ENCODE peak calls at places on chromosomes 6 and 20, in six cellular contexts. B is ovary, V is upper lobe of left lung, U is esophagus muscularis mucosa, S is stomach, K is A549. Q is an unnamed sample.
A peak's percentile ranks its signal among the peaks of the same experiment; 100 is the strongest.

GRCh38 chr6:39084506-39084905 is 30.5 kb downstream of the SAYSD1 start:
- DNase-seq in B (no peak), V (no peak), S (no peak), U (no peak), K (no peak), Q (no peak)

GRCh38 chr20:21739161-21739560 is 33.7 kb downstream of the PAX1 start:
- DNase-seq in B (no peak), V (no peak), S (no peak), U (no peak), K (no peak), Q (no peak)

GRCh38 chr6:45923831-45924391 is 91.7 kb downstream of the CLIC5 start:
- DNase-seq in S (no peak), U (no peak), B (no peak), K (no peak), V (no peak), Q (no peak)

GRCh38 chr20:38726849-38727601 is 2.7 kb downstream of the SLC32A1 start:
- DNase-seq in B (no peak), K (no peak), U (no peak), S (no peak), V (peak; percentile 79), Q (no peak)

GRCh38 chr6:168188310-168188973 is 109.4 kb upstream of the FRMD1 start:
- DNase-seq in K (no peak), S (no peak), U (no peak), B (no peak), V (no peak), Q (no peak)

GRCh38 chr6:44002591-44003344 is 124.5 kb downstream of the MRPL14 start:
- DNase-seq in B (peak; percentile 25), V (peak; percentile 94), S (peak; percentile 63), K (peak; percentile 76), U (no peak), Q (no peak)

GRCh38 chr20:37430044-37430443 is 84.1 kb downstream of the SRC start:
- DNase-seq in S (no peak), K (no peak), V (no peak), B (no peak), U (no peak), Q (no peak)

GRCh38 chr20:53413188-53413631 is 180.4 kb downstream of the ZNF217 start:
- DNase-seq in V (peak; percentile 42), U (no peak), K (peak; percentile 59), B (no peak), S (peak; percentile 73), Q (no peak)

GRCh38 chr20:48416002-48416401 is 411.8 kb downstream of the PREX1 start:
- DNase-seq in V (no peak), B (no peak), K (no peak), U (no peak), S (no peak), Q (no peak)

GRCh38 chr6:33080127-33081089 is 4.6 kb downstream of the HLA-DPB1 start:
- DNase-seq in B (peak; percentile 43), U (peak; percentile 91), V (peak; percentile 85), S (no peak), K (no peak), Q (peak; percentile 50)

GRCh38 chr6:96545882-96546281 is 17.0 kb upstream of the FHL5 start:
- DNase-seq in S (no peak), K (no peak), V (no peak), B (no peak), U (no peak), Q (no peak)

GRCh38 chr6:129112591-129112990 is 229.7 kb downstream of the LAMA2 start:
- DNase-seq in S (no peak), U (no peak), V (no peak), B (no peak), K (no peak), Q (no peak)

GRCh38 chr6:53432318-53433161 is 83.8 kb upstream of the ELOVL5 start:
- DNase-seq in B (no peak), S (no peak), U (no peak), V (no peak), K (peak; percentile 63), Q (no peak)

GRCh38 chr6:134000443-134000842 is 47.4 kb downstream of the TBPL1 start:
- DNase-seq in S (no peak), U (no peak), V (no peak), B (no peak), K (no peak), Q (no peak)

GRCh38 chr20:49276895-49277785 is 717 bp downstream of the ZNFX1 start:
- DNase-seq in S (no peak), B (peak; percentile 37), K (no peak), U (no peak), V (peak; percentile 84), Q (peak; percentile 20)

GRCh38 chr6:50853924-50854323 is 35.3 kb downstream of the TFAP2B start:
- DNase-seq in K (no peak), S (no peak), V (no peak), B (no peak), U (no peak), Q (no peak)

GRCh38 chr6:152981989-152982767 is 663 bp downstream of the FBXO5 start:
- DNase-seq in S (no peak), K (no peak), V (peak; percentile 89), B (peak; percentile 18), U (no peak), Q (no peak)

GRCh38 chr20:16459019-16459700 is 114.1 kb downstream of the KIF16B start:
- DNase-seq in U (peak; percentile 50), V (no peak), S (no peak), B (peak; percentile 53), K (peak; percentile 42), Q (no peak)

GRCh38 chr6:138107752-138108592 is 753 bp upstream of the PERP start:
- DNase-seq in B (no peak), K (peak; percentile 24), V (no peak), S (peak; percentile 70), U (no peak), Q (no peak)

GRCh38 chr6:32432050-32432450 is 7.6 kb upstream of the HLA-DRA start:
- DNase-seq in B (no peak), V (no peak), U (no peak), K (peak; percentile 21), S (no peak), Q (no peak)

GRCh38 chr6:145842693-145843546 is 28.3 kb upstream of the FBXO30 start:
- DNase-seq in K (no peak), U (no peak), V (no peak), B (no peak), S (no peak), Q (no peak)

GRCh38 chr6:77034161-77034560 is 429.1 kb downstream of the HTR1B start:
- DNase-seq in K (no peak), S (no peak), B (no peak), V (no peak), U (no peak), Q (no peak)

GRCh38 chr6:149254241-149254640 is 63.3 kb upstream of the TAB2 start:
- DNase-seq in B (no peak), V (no peak), U (no peak), K (no peak), S (no peak), Q (no peak)

GRCh38 chr6:6052216-6052615 is 45.5 kb upstream of the NRN1 start:
- DNase-seq in V (no peak), K (no peak), S (no peak), B (no peak), U (no peak), Q (no peak)

GRCh38 chr6:12103158-12103557 is 91.0 kb downstream of the HIVEP1 start:
- DNase-seq in K (no peak), B (no peak), U (no peak), S (no peak), V (no peak), Q (no peak)

GRCh38 chr20:15643713-15644112 is 929.5 kb downstream of the KIF16B start:
- DNase-seq in S (no peak), V (no peak), B (no peak), U (no peak), K (peak; percentile 37), Q (no peak)

DNA sequence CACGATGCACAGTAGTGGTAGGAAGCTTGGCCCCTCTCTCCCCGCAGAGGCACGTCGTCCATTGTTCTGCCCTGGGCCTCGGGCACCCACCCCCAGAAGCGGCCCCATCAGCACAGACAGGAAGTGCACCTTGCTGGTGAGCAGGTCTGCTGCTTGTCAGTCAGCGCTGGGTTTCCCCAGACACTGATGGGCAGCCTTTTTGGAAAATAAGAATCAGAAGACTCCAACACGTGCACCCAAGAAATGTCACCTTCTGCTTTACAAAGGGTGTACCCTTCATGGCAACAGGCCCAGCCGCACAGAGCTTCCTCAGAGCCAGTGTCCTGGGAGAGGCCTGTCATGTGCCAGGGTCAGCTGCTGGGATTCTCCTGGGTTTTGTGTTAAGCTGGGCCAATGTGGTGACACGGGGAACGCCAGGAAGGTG is 34.7 kb upstream of the IRF4 start:
- DNase-seq in K (no peak), B (no peak), U (no peak), S (no peak), V (peak; percentile 82), Q (peak; percentile 51)
- H3K4me1 ChIP-seq in K (no peaks in the 10 kb centered on the region), B (no peaks in the 10 kb centered on the region), U (no peaks in the 10 kb centered on the region), S (no peaks in the 10 kb centered on the region), V (no peaks in the 10 kb centered on the region), Q (no peaks in the 10 kb centered on the region)

GRCh38 chr20:35146299-35146921 is 726 bp downstream of the EDEM2 start:
- DNase-seq in B (peak; percentile 22), V (peak; percentile 82), U (no peak), K (no peak), S (no peak), Q (no peak)

GRCh38 chr20:35145141-35145564 is 2.0 kb downstream of the EDEM2 start:
- DNase-seq in S (no peak), U (no peak), V (no peak), K (peak; percentile 70), B (no peak), Q (no peak)

GRCh38 chr20:35151739-35152138 is 4.6 kb upstream of the EDEM2 start:
- DNase-seq in V (no peak), K (no peak), B (no peak), U (no peak), S (no peak), Q (peak; percentile 56)

GRCh38 chr20:35144694-35145093 is 2.4 kb downstream of the EDEM2 start:
- DNase-seq in U (no peak), V (no peak), B (no peak), K (no peak), S (no peak), Q (peak; percentile 33)

DNA sequence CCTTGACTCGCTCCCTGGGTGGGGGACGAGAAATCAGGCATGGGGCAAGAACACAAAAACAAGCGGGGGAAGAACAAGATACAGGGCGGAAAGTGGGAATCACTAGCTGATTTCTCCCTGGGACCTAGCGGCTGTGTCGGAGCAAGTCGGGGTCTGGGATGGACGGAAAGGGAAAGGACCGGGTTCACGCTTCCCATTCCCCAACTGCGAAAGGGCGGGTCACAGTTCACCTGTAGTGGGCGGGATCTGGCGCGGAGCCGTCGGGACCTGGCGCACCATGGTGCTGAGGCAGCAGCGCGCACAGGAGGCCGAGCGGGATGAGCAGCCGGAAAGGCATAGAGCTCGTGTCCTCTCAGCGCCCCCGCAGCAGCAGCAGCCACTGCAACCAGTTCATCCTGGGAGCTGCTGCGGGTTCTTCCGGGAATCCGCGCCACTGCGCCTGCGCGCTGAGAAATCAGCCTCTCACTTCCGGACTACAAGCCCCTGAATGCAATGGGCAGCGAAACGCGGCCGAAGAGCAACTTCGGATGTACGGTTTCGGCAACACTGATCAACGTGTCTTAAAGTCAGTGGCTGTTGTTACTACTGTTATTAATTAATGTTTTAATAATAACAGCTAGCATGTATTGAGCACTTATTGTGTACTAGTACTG is at the start of gene EDEM2:
- DNase-seq in B (peak; percentile 91), U (peak; percentile 98), S (peak; percentile 94), V (peak; percentile 99), K (peak; percentile 95), Q (peak; percentile 81)
- TF ChIP-seq POLR2A in B (peak; percentile 41), U (no peak), S (no peak), V (no peak), K (peak; percentile 81), Q (no peak)

GRCh38 chr6:7693827-7694226 is 32.1 kb upstream of the BMP6 start:
- DNase-seq in S (no peak), U (no peak), B (no peak), K (no peak), V (no peak), Q (no peak)
- TF ChIP-seq EP300 in S (no peak), U (no peak), B (no peak), K (no peak), V (no peak), Q (no peak)

GRCh38 chr6:15399651-15400470 is 154.0 kb downstream of the JARID2 start:
- DNase-seq in S (peak; percentile 75), U (peak; percentile 94), B (peak; percentile 77), V (peak; percentile 77), K (peak; percentile 24), Q (peak; percentile 78)
- H3K4me1 ChIP-seq in S (peaks cover 32% of the 10 kb centered on the region), U (peaks cover 55% of the 10 kb centered on the region), B (peaks cover 8% of the 10 kb centered on the region), V (peaks cover 37% of the 10 kb centered on the region), K (peaks cover 40% of the 10 kb centered on the region), Q (peaks cover 20% of the 10 kb centered on the region)